ENCODE peak calls at places on chromosomes 2 and 18, in seven cellular contexts. One of them, this sample, is unnamed.

GRCh38 chr18:45335644-45336043 is 279.6 kb upstream of the SLC14A2 start:
- DNase-seq in T-helper 2 cell: no peak
- DNase-seq in ovary: no peak
- DNase-seq in mucosa of gallbladder: no peak
- DNase-seq in Panc1: no peak
- DNase-seq in DMS153: no peak
- DNase-seq in heart left ventricle: no peak
- DNase-seq in this sample: peak; percentile 75

GRCh38 chr2:99651930-99652670 is 162.3 kb upstream of the REV1 start:
- DNase-seq in ovary: no peak
- DNase-seq in DMS153: no peak
- DNase-seq in heart left ventricle: no peak
- DNase-seq in mucosa of gallbladder: no peak
- DNase-seq in T-helper 2 cell: no peak
- DNase-seq in Panc1: no peak
- DNase-seq in this sample: no peak

GRCh38 chr2:157840568-157841156 is 35.5 kb downstream of the ACVR1 start:
- DNase-seq in DMS153: peak; percentile 36
- DNase-seq in heart left ventricle: peak; percentile 64
- DNase-seq in mucosa of gallbladder: peak; percentile 87
- DNase-seq in T-helper 2 cell: no peak
- DNase-seq in ovary: peak; percentile 40
- DNase-seq in Panc1: no peak
- DNase-seq in this sample: peak; percentile 79

GRCh38 chr18:11518788-11519685 is 90.4 kb upstream of the SLC35G4 start:
- DNase-seq in mucosa of gallbladder: peak; percentile 29
- DNase-seq in ovary: no peak
- DNase-seq in T-helper 2 cell: no peak
- DNase-seq in Panc1: peak; percentile 25
- DNase-seq in DMS153: no peak
- DNase-seq in heart left ventricle: peak; percentile 67
- DNase-seq in this sample: peak; percentile 52

GRCh38 chr2:235378261-235378660 is 115.6 kb upstream of the AGAP1 start:
- DNase-seq in DMS153: peak; percentile 73
- DNase-seq in mucosa of gallbladder: peak; percentile 67
- DNase-seq in Panc1: no peak
- DNase-seq in heart left ventricle: no peak
- DNase-seq in T-helper 2 cell: no peak
- DNase-seq in ovary: no peak
- DNase-seq in this sample: no peak

GRCh38 chr2:130763405-130763804 is 8.1 kb downstream of the AMER3 start:
- DNase-seq in mucosa of gallbladder: no peak
- DNase-seq in DMS153: no peak
- DNase-seq in T-helper 2 cell: no peak
- DNase-seq in Panc1: no peak
- DNase-seq in ovary: no peak
- DNase-seq in heart left ventricle: no peak
- DNase-seq in this sample: no peak

GRCh38 chr18:21336846-21337245 is 94.8 kb downstream of the GREB1L start:
- DNase-seq in DMS153: no peak
- DNase-seq in mucosa of gallbladder: no peak
- DNase-seq in ovary: no peak
- DNase-seq in T-helper 2 cell: no peak
- DNase-seq in heart left ventricle: no peak
- DNase-seq in Panc1: no peak
- DNase-seq in this sample: peak; percentile 63

GRCh38 chr2:48781366-48781765 is 25.8 kb upstream of the LHCGR start:
- DNase-seq in ovary: no peak
- DNase-seq in T-helper 2 cell: no peak
- DNase-seq in DMS153: no peak
- DNase-seq in mucosa of gallbladder: no peak
- DNase-seq in Panc1: no peak
- DNase-seq in heart left ventricle: no peak
- DNase-seq in this sample: no peak

GRCh38 chr2:230906471-230907230 is 18.4 kb downstream of the GPR55 start:
- DNase-seq in heart left ventricle: peak; percentile 22
- DNase-seq in T-helper 2 cell: no peak
- DNase-seq in ovary: peak; percentile 4
- DNase-seq in DMS153: no peak
- DNase-seq in mucosa of gallbladder: no peak
- DNase-seq in Panc1: no peak
- DNase-seq in this sample: no peak